ENCODE peak calls at places on chromosomes 16 and 17, in five cellular contexts. D is iPS-NIHi11, N is cerebellar nuclear complex, X is NCI-H510A, O is cardiac fibroblast. B is an unnamed sample.

GRCh38 chr16:85778873-85779272 is 20.5 kb downstream of the EMC8 start:
- DNase-seq in D (no peak), N (no peak), X (no peak), O (no peak), B (no peak)

GRCh38 chr17:81659038-81659437 is 2.7 kb upstream of the PDE6G start:
- DNase-seq in D (no peak), N (no peak), X (no peak), O (no peak), B (no peak)

GRCh38 chr17:33292184-33292980 is 713 bp downstream of the ASIC2 start:
- DNase-seq in D (peak), N (no peak), X (no peak), O (peak), B (no peak)

GRCh38 chr16:10970065-10970464 is 25.7 kb downstream of the CLEC16A start:
- DNase-seq in D (no peak), N (no peak), X (no peak), O (peak), B (no peak)

GRCh38 chr16:89924925-89925307 is 1.8 kb downstream of the TUBB3 start:
- DNase-seq in D (no peak), N (no peak), X (no peak), O (no peak), B (no peak)

GRCh38 chr17:19357351-19358140 is 5.0 kb downstream of the B9D1 start:
- DNase-seq in D (no peak), N (no peak), X (no peak), O (no peak), B (no peak)

GRCh38 chr16:25033852-25034251 is 18.7 kb upstream of the ARHGAP17 start:
- DNase-seq in D (no peak), N (no peak), X (no peak), O (peak), B (no peak)

GRCh38 chr16:4538067-4538385 is 547 bp downstream of the CDIP1 start:
- DNase-seq in D (no peak), N (no peak), X (no peak), O (no peak), B (no peak)

GRCh38 chr17:7405882-7406825 is 1.5 kb upstream of the NLGN2 start:
- DNase-seq in D (no peak), N (no peak), X (no peak), O (no peak), B (no peak)

GRCh38 chr17:63358111-63358839 is 87.8 kb downstream of the CYB561 start:
- DNase-seq in D (no peak), N (no peak), X (no peak), O (peak), B (no peak)

GRCh38 chr17:75832164-75832651 is 12.0 kb downstream of the UNC13D start:
- DNase-seq in D (no peak), N (no peak), X (no peak), O (peak), B (no peak)

GRCh38 chr17:77613181-77613580 is 345.3 kb upstream of the TNRC6C start:
- DNase-seq in D (no peak), N (no peak), X (no peak), O (no peak), B (no peak)

GRCh38 chr16:20774703-20775362 is 11.0 kb downstream of the ACSM3 start:
- DNase-seq in D (peak), N (no peak), X (peak), O (peak), B (no peak)

GRCh38 chr16:12009462-12009861 is 32.9 kb downstream of the SNX29 start:
- DNase-seq in D (no peak), N (no peak), X (no peak), O (no peak), B (no peak)

GRCh38 chr16:67892899-67893790 is at the start of gene PSKH1:
- DNase-seq in D (peak), N (peak), X (peak), O (peak), B (no peak)

GRCh38 chr16:66226762-66227161 is 139.7 kb upstream of the CDH5 start:
- DNase-seq in D (no peak), N (no peak), X (no peak), O (no peak), B (no peak)

GRCh38 chr17:79937981-79938695 is 97.5 kb downstream of the TBC1D16 start:
- DNase-seq in D (no peak), N (no peak), X (no peak), O (no peak), B (no peak)

GRCh38 chr16:89764711-89765201 is 43.4 kb downstream of the ZNF276 start:
- DNase-seq in D (no peak), N (no peak), X (no peak), O (no peak), B (no peak)

GRCh38 chr17:77254961-77255741 is 114.4 kb downstream of the SEC14L1 start:
- DNase-seq in D (peak), N (no peak), X (no peak), O (peak), B (no peak)

GRCh38 chr17:5329784-5330557 is 47.9 kb downstream of the RABEP1 start:
- DNase-seq in D (no peak), N (no peak), X (no peak), O (peak), B (no peak)

B was measured in vagina.